ENCODE peak calls at places on chromosomes 1 and 21, in five cellular contexts. One of them, this sample, is unnamed.

GRCh38 chr1:204466416-204467405 is 27.9 kb downstream of the PIK3C2B start:
- DNase-seq in endothelial cell: no peak
- DNase-seq in stimulated activated effector memory CD8-positive, alpha-beta T cell treated with anti-CD3 and anti-CD28 coated beads, Interleukin-12 subunit alpha, Interleukin-12 subunit beta, amount 100 ng/mL, for 72 hours: no peak
- DNase-seq in trophoblast cell: no peak
- DNase-seq in NCI-H82: no peak
- DNase-seq in this sample: no peak

GRCh38 chr1:51955797-51956527 is 34.5 kb downstream of the RAB3B start:
- DNase-seq in endothelial cell: no peak
- DNase-seq in stimulated activated effector memory CD8-positive, alpha-beta T cell treated with anti-CD3 and anti-CD28 coated beads, Interleukin-12 subunit alpha, Interleukin-12 subunit beta, amount 100 ng/mL, for 72 hours: no peak
- DNase-seq in trophoblast cell: peak; percentile 52
- DNase-seq in NCI-H82: peak; percentile 45
- DNase-seq in this sample: no peak

GRCh38 chr1:17393225-17393624 is 21.2 kb downstream of the PADI6 start:
- DNase-seq in endothelial cell: no peak
- DNase-seq in stimulated activated effector memory CD8-positive, alpha-beta T cell treated with anti-CD3 and anti-CD28 coated beads, Interleukin-12 subunit alpha, Interleukin-12 subunit beta, amount 100 ng/mL, for 72 hours: no peak
- DNase-seq in trophoblast cell: no peak
- DNase-seq in NCI-H82: no peak
- DNase-seq in this sample: no peak

GRCh38 chr1:165494949-165495810 is 48.6 kb upstream of the LRRC52 start:
- DNase-seq in endothelial cell: no peak
- DNase-seq in stimulated activated effector memory CD8-positive, alpha-beta T cell treated with anti-CD3 and anti-CD28 coated beads, Interleukin-12 subunit alpha, Interleukin-12 subunit beta, amount 100 ng/mL, for 72 hours: no peak
- DNase-seq in trophoblast cell: no peak
- DNase-seq in NCI-H82: peak; percentile 52
- DNase-seq in this sample: no peak

GRCh38 chr1:85315789-85316188 is 39.4 kb upstream of the BCL10 start:
- DNase-seq in endothelial cell: no peak
- DNase-seq in stimulated activated effector memory CD8-positive, alpha-beta T cell treated with anti-CD3 and anti-CD28 coated beads, Interleukin-12 subunit alpha, Interleukin-12 subunit beta, amount 100 ng/mL, for 72 hours: no peak
- DNase-seq in trophoblast cell: peak; percentile 43
- DNase-seq in NCI-H82: peak; percentile 13
- DNase-seq in this sample: no peak

GRCh38 chr21:46649356-46649755 is 13.9 kb downstream of the PRMT2 start:
- DNase-seq in endothelial cell: no peak
- DNase-seq in stimulated activated effector memory CD8-positive, alpha-beta T cell treated with anti-CD3 and anti-CD28 coated beads, Interleukin-12 subunit alpha, Interleukin-12 subunit beta, amount 100 ng/mL, for 72 hours: no peak
- DNase-seq in trophoblast cell: peak; percentile 90
- DNase-seq in NCI-H82: no peak
- DNase-seq in this sample: no peak

GRCh38 chr1:186974774-186975181 is 146.0 kb downstream of the PLA2G4A start:
- DNase-seq in endothelial cell: no peak
- DNase-seq in stimulated activated effector memory CD8-positive, alpha-beta T cell treated with anti-CD3 and anti-CD28 coated beads, Interleukin-12 subunit alpha, Interleukin-12 subunit beta, amount 100 ng/mL, for 72 hours: no peak
- DNase-seq in trophoblast cell: no peak
- DNase-seq in NCI-H82: no peak
- DNase-seq in this sample: no peak

GRCh38 chr1:21534674-21535378 is 25.6 kb downstream of the ALPL start:
- DNase-seq in endothelial cell: peak; percentile 56
- DNase-seq in stimulated activated effector memory CD8-positive, alpha-beta T cell treated with anti-CD3 and anti-CD28 coated beads, Interleukin-12 subunit alpha, Interleukin-12 subunit beta, amount 100 ng/mL, for 72 hours: no peak
- DNase-seq in trophoblast cell: peak; percentile 41
- DNase-seq in NCI-H82: peak; percentile 73
- DNase-seq in this sample: peak; percentile 81

GRCh38 chr1:21818661-21819060 is 6.6 kb downstream of the LDLRAD2 start:
- DNase-seq in endothelial cell: peak; percentile 58
- DNase-seq in stimulated activated effector memory CD8-positive, alpha-beta T cell treated with anti-CD3 and anti-CD28 coated beads, Interleukin-12 subunit alpha, Interleukin-12 subunit beta, amount 100 ng/mL, for 72 hours: peak; percentile 55
- DNase-seq in trophoblast cell: peak; percentile 65
- DNase-seq in NCI-H82: peak; percentile 70
- DNase-seq in this sample: peak; percentile 97

GRCh38 chr1:197868751-197869501 is 33.5 kb upstream of the C1orf53 start:
- DNase-seq in endothelial cell: peak; percentile 29
- DNase-seq in stimulated activated effector memory CD8-positive, alpha-beta T cell treated with anti-CD3 and anti-CD28 coated beads, Interleukin-12 subunit alpha, Interleukin-12 subunit beta, amount 100 ng/mL, for 72 hours: no peak
- DNase-seq in trophoblast cell: peak; percentile 30
- DNase-seq in NCI-H82: peak; percentile 85
- DNase-seq in this sample: peak; percentile 68

GRCh38 chr1:15519625-15520024 is 4.4 kb downstream of the CASP9 start:
- DNase-seq in endothelial cell: no peak
- DNase-seq in stimulated activated effector memory CD8-positive, alpha-beta T cell treated with anti-CD3 and anti-CD28 coated beads, Interleukin-12 subunit alpha, Interleukin-12 subunit beta, amount 100 ng/mL, for 72 hours: no peak
- DNase-seq in trophoblast cell: no peak
- DNase-seq in NCI-H82: no peak
- DNase-seq in this sample: no peak

GRCh38 chr1:2019162-2019542 is at the start of gene GABRD:
- DNase-seq in endothelial cell: peak; percentile 52
- DNase-seq in stimulated activated effector memory CD8-positive, alpha-beta T cell treated with anti-CD3 and anti-CD28 coated beads, Interleukin-12 subunit alpha, Interleukin-12 subunit beta, amount 100 ng/mL, for 72 hours: no peak
- DNase-seq in trophoblast cell: no peak
- DNase-seq in NCI-H82: peak; percentile 29
- DNase-seq in this sample: peak; percentile 92

GRCh38 chr1:191498318-191498717 is 659.9 kb upstream of the RGS18 start:
- DNase-seq in endothelial cell: no peak
- DNase-seq in stimulated activated effector memory CD8-positive, alpha-beta T cell treated with anti-CD3 and anti-CD28 coated beads, Interleukin-12 subunit alpha, Interleukin-12 subunit beta, amount 100 ng/mL, for 72 hours: no peak
- DNase-seq in trophoblast cell: no peak
- DNase-seq in NCI-H82: no peak
- DNase-seq in this sample: no peak

GRCh38 chr1:229819091-229819490 is 193.0 kb downstream of the URB2 start:
- DNase-seq in endothelial cell: no peak
- DNase-seq in stimulated activated effector memory CD8-positive, alpha-beta T cell treated with anti-CD3 and anti-CD28 coated beads, Interleukin-12 subunit alpha, Interleukin-12 subunit beta, amount 100 ng/mL, for 72 hours: no peak
- DNase-seq in trophoblast cell: no peak
- DNase-seq in NCI-H82: no peak
- DNase-seq in this sample: no peak

GRCh38 chr1:23529146-23530088 is 1.6 kb downstream of the E2F2 start:
- DNase-seq in endothelial cell: no peak
- DNase-seq in stimulated activated effector memory CD8-positive, alpha-beta T cell treated with anti-CD3 and anti-CD28 coated beads, Interleukin-12 subunit alpha, Interleukin-12 subunit beta, amount 100 ng/mL, for 72 hours: no peak
- DNase-seq in trophoblast cell: no peak
- DNase-seq in NCI-H82: peak; percentile 50
- DNase-seq in this sample: no peak

GRCh38 chr1:160578694-160579191 is 553 bp downstream of the CD84 start:
- DNase-seq in endothelial cell: no peak
- DNase-seq in stimulated activated effector memory CD8-positive, alpha-beta T cell treated with anti-CD3 and anti-CD28 coated beads, Interleukin-12 subunit alpha, Interleukin-12 subunit beta, amount 100 ng/mL, for 72 hours: no peak
- DNase-seq in trophoblast cell: no peak
- DNase-seq in NCI-H82: no peak
- DNase-seq in this sample: no peak

GRCh38 chr1:53294557-53294956 is 33.3 kb downstream of the LRP8 start:
- DNase-seq in endothelial cell: no peak
- DNase-seq in stimulated activated effector memory CD8-positive, alpha-beta T cell treated with anti-CD3 and anti-CD28 coated beads, Interleukin-12 subunit alpha, Interleukin-12 subunit beta, amount 100 ng/mL, for 72 hours: peak; percentile 63
- DNase-seq in trophoblast cell: no peak
- DNase-seq in NCI-H82: peak; percentile 41
- DNase-seq in this sample: no peak

GRCh38 chr1:163071381-163072255 is 2.5 kb downstream of the RGS4 start:
- DNase-seq in endothelial cell: peak; percentile 67
- DNase-seq in stimulated activated effector memory CD8-positive, alpha-beta T cell treated with anti-CD3 and anti-CD28 coated beads, Interleukin-12 subunit alpha, Interleukin-12 subunit beta, amount 100 ng/mL, for 72 hours: peak; percentile 58
- DNase-seq in trophoblast cell: peak; percentile 61
- DNase-seq in NCI-H82: peak; percentile 91
- DNase-seq in this sample: peak; percentile 75

GRCh38 chr1:110734146-110734680 is 59.5 kb upstream of the KCNA3 start:
- DNase-seq in endothelial cell: no peak
- DNase-seq in stimulated activated effector memory CD8-positive, alpha-beta T cell treated with anti-CD3 and anti-CD28 coated beads, Interleukin-12 subunit alpha, Interleukin-12 subunit beta, amount 100 ng/mL, for 72 hours: no peak
- DNase-seq in trophoblast cell: no peak
- DNase-seq in NCI-H82: no peak
- DNase-seq in this sample: no peak

GRCh38 chr1:34681481-34682451 is 73.1 kb upstream of the GJB5 start:
- DNase-seq in endothelial cell: peak; percentile 75
- DNase-seq in stimulated activated effector memory CD8-positive, alpha-beta T cell treated with anti-CD3 and anti-CD28 coated beads, Interleukin-12 subunit alpha, Interleukin-12 subunit beta, amount 100 ng/mL, for 72 hours: peak; percentile 70
- DNase-seq in trophoblast cell: peak; percentile 63
- DNase-seq in NCI-H82: peak; percentile 73
- DNase-seq in this sample: peak; percentile 83

GRCh38 chr1:8706995-8707396 is 110.4 kb downstream of the RERE start:
- DNase-seq in endothelial cell: no peak
- DNase-seq in stimulated activated effector memory CD8-positive, alpha-beta T cell treated with anti-CD3 and anti-CD28 coated beads, Interleukin-12 subunit alpha, Interleukin-12 subunit beta, amount 100 ng/mL, for 72 hours: no peak
- DNase-seq in trophoblast cell: peak; percentile 66
- DNase-seq in NCI-H82: peak; percentile 96
- DNase-seq in this sample: no peak

GRCh38 chr1:22323141-22323845 is 128.4 kb upstream of the ZBTB40 start:
- DNase-seq in endothelial cell: no peak
- DNase-seq in stimulated activated effector memory CD8-positive, alpha-beta T cell treated with anti-CD3 and anti-CD28 coated beads, Interleukin-12 subunit alpha, Interleukin-12 subunit beta, amount 100 ng/mL, for 72 hours: no peak
- DNase-seq in trophoblast cell: no peak
- DNase-seq in NCI-H82: no peak
- DNase-seq in this sample: no peak

GRCh38 chr1:201370500-201370899 is 7.0 kb downstream of the TNNT2 start:
- DNase-seq in endothelial cell: no peak
- DNase-seq in stimulated activated effector memory CD8-positive, alpha-beta T cell treated with anti-CD3 and anti-CD28 coated beads, Interleukin-12 subunit alpha, Interleukin-12 subunit beta, amount 100 ng/mL, for 72 hours: no peak
- DNase-seq in trophoblast cell: no peak
- DNase-seq in NCI-H82: no peak
- DNase-seq in this sample: no peak